ENCODE peak calls at places on chromosomes 4 and X, in four cellular contexts. One of them, this sample, is unnamed.

GRCh38 chr4:94523033-94523590 is 71.4 kb downstream of the PDLIM5 start:
- DNase-seq in psoas muscle: no peak
- DNase-seq in left lung: no peak
- DNase-seq in ascending aorta: no peak
- DNase-seq in this sample: no peak

GRCh38 chr4:70183168-70183939 is 12.2 kb upstream of the ODAM start:
- DNase-seq in ascending aorta: no peak
- DNase-seq in left lung: no peak
- DNase-seq in psoas muscle: no peak
- DNase-seq in this sample: no peak

GRCh38 chr4:31081375-31081774 is 361.2 kb downstream of the PCDH7 start:
- DNase-seq in psoas muscle: no peak
- DNase-seq in left lung: no peak
- DNase-seq in ascending aorta: no peak
- DNase-seq in this sample: no peak

GRCh38 chr4:81454498-81454897 is 17.2 kb downstream of the RASGEF1B start:
- DNase-seq in psoas muscle: no peak
- DNase-seq in left lung: no peak
- DNase-seq in ascending aorta: no peak
- DNase-seq in this sample: no peak

GRCh38 chr4:183876268-183876934 is 28.7 kb upstream of the STOX2 start:
- DNase-seq in psoas muscle: peak; percentile 71
- DNase-seq in ascending aorta: peak; percentile 62
- DNase-seq in left lung: peak; percentile 84
- DNase-seq in this sample: no peak

GRCh38 chrX:27555514-27555913 is 34.6 kb upstream of the DCAF8L2 start:
- DNase-seq in ascending aorta: no peak
- DNase-seq in left lung: no peak
- DNase-seq in psoas muscle: no peak
- DNase-seq in this sample: no peak

GRCh38 chr4:20615492-20616136 is 84.6 kb upstream of the PACRGL start:
- DNase-seq in psoas muscle: no peak
- DNase-seq in ascending aorta: no peak
- DNase-seq in left lung: no peak
- DNase-seq in this sample: no peak

GRCh38 chr4:151566053-151566452 is 157.1 kb downstream of the FHIP1A start:
- DNase-seq in left lung: no peak
- DNase-seq in psoas muscle: no peak
- DNase-seq in ascending aorta: no peak
- DNase-seq in this sample: no peak

GRCh38 chr4:92265066-92265465 is 38.7 kb upstream of the GRID2 start:
- DNase-seq in left lung: no peak
- DNase-seq in psoas muscle: no peak
- DNase-seq in ascending aorta: no peak
- DNase-seq in this sample: no peak

GRCh38 chr4:92265798-92266197 is 38.0 kb upstream of the GRID2 start:
- DNase-seq in ascending aorta: no peak
- DNase-seq in psoas muscle: no peak
- DNase-seq in left lung: no peak
- DNase-seq in this sample: no peak

GRCh38 chr4:92266521-92266920 is 37.2 kb upstream of the GRID2 start:
- DNase-seq in ascending aorta: no peak
- DNase-seq in left lung: no peak
- DNase-seq in psoas muscle: no peak
- DNase-seq in this sample: no peak

GRCh38 chr4:92268642-92269041 is 35.1 kb upstream of the GRID2 start:
- DNase-seq in psoas muscle: no peak
- DNase-seq in ascending aorta: no peak
- DNase-seq in left lung: no peak
- DNase-seq in this sample: no peak

DNA sequence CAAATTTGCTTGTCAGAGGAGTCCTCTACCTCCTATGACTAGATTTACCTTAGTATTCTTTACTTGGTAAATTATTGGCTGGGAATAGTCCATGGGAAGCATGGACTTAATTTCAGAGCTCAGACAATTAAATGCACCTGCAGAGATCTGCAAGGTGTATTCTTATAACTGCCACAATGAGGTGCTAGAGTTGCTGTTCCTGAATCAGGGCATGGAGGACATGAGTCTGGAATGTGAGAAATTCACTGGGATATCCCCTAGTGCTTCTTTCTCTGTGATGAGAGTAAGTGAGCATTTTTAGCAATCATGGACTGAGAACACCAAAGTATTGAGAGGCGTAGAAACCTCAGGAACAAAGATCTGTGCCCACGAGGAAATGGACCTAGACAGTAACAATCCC is 32.9 kb upstream of the GRID2 start:
- DNase-seq in left lung: no peak
- DNase-seq in ascending aorta: no peak
- DNase-seq in psoas muscle: no peak
- DNase-seq in this sample: no peak
- H3K27ac ChIP-seq in left lung: no peak overlapping the region
- H3K27ac ChIP-seq in ascending aorta: no peak overlapping the region
- H3K27ac ChIP-seq in psoas muscle: no peak overlapping the region
- H3K27ac ChIP-seq in this sample: no peak overlapping the region

DNA sequence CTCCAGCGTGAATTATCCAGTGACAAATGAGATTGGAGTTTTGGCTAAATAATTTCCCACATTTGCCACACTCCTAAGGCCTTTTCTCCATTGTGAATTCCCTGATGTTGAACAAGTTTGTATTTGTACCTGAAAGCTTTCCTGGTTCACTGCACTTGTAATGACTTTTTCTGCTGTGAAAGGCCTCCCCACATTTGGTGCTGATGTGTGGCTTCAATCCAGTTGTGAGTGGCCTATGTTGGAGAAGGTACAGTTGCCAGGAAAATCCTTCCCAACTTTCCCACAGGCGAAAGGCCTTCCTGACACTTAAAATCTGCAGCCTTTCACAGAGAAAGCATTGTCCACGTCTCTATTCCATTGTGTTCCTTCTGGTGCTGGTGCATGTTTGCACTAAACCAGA is 17.3 kb upstream of the HPGD start:
- DNase-seq in psoas muscle: no peak
- DNase-seq in ascending aorta: no peak
- DNase-seq in left lung: no peak
- DNase-seq in this sample: no peak
- H3K9me3 ChIP-seq in psoas muscle: no peaks in the 10 kb centered on the region
- H3K9me3 ChIP-seq in ascending aorta: no peaks in the 10 kb centered on the region
- H3K9me3 ChIP-seq in left lung: no peaks in the 10 kb centered on the region
- H3K9me3 ChIP-seq in this sample: no peaks in the 10 kb centered on the region

DNA sequence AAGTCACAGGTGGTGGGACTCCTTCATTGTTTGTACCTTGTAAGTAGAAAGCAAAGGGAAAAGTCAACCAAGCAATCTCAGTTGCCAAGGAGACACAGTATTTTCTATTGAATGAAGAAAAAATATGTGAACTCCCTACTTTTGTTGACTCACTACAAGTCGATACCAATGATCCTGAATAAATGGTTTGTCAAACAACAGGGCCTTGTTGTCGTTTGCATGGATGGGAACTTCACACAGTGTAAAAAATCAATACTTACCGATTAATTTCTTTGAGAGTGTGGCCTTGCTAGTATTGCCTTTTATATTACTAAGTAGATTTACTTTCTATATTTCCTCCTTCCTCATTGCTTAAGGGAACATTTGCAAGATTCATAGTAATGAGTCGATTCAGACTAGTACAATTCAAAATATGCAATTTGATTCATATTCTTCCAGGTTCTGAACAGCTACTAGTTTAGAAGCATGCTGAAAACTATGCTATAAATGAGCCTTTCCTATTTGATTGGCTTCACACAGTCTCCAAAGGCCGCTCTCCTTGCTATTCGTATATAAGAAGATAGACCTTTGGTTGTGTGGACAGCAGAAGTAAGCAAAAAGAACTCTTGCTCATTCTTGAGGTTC is 108.0 kb downstream of the ZNF330 start:
- DNase-seq in left lung: no peak
- DNase-seq in psoas muscle: no peak
- DNase-seq in ascending aorta: no peak
- DNase-seq in this sample: no peak
- H3K27ac ChIP-seq in left lung: no peak overlapping the region
- H3K27ac ChIP-seq in psoas muscle: peak overlapping the region; percentile 79
- H3K27ac ChIP-seq in ascending aorta: no peak overlapping the region
- H3K27ac ChIP-seq in this sample: no peak overlapping the region

GRCh38 chrX:131273024-131273423 is 16.1 kb downstream of the IGSF1 start:
- DNase-seq in left lung: no peak
- DNase-seq in ascending aorta: no peak
- DNase-seq in psoas muscle: no peak
- DNase-seq in this sample: no peak

GRCh38 chrX:131271826-131272225 is 17.3 kb downstream of the IGSF1 start:
- DNase-seq in ascending aorta: no peak
- DNase-seq in left lung: no peak
- DNase-seq in psoas muscle: no peak
- DNase-seq in this sample: no peak

GRCh38 chrX:131279197-131279596 is 9.9 kb downstream of the IGSF1 start:
- DNase-seq in psoas muscle: no peak
- DNase-seq in ascending aorta: no peak
- DNase-seq in left lung: no peak
- DNase-seq in this sample: no peak

GRCh38 chrX:131279617-131280016 is 9.5 kb downstream of the IGSF1 start:
- DNase-seq in ascending aorta: no peak
- DNase-seq in left lung: no peak
- DNase-seq in psoas muscle: no peak
- DNase-seq in this sample: no peak

DNA sequence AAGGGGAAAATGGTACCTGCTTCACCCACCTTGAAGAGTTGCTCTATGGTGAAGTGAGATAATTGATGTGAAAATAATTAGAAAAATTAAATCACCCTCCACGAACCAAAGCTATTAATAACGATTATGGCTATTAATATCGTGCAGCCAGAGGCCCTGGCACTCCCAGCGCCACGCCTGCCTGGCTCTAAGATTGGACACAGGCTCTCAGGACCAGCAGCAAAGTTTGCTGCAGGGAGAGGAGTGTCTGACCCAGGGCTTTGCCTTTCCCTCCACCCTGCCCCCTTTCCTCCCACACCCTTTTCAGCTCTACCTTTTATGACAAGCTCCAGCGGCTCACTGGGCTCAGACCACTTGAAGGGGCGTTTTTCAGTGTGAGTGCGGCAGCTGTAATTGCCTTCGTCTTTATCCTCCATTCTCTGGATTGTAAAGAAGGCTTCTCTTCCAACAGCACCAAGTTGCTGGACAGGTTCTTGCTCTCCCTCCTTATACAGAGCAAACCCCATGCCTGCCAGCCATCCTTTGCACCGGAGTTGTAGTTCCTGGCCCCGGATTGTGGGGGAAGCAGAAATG is 11.5 kb downstream of the IGSF1 start:
- DNase-seq in left lung: no peak
- DNase-seq in psoas muscle: no peak
- DNase-seq in ascending aorta: no peak
- DNase-seq in this sample: no peak
- H3K9me3 ChIP-seq in left lung: no peaks in the 10 kb centered on the region
- H3K9me3 ChIP-seq in psoas muscle: no peaks in the 10 kb centered on the region
- H3K9me3 ChIP-seq in ascending aorta: no peaks in the 10 kb centered on the region
- H3K9me3 ChIP-seq in this sample: no peaks in the 10 kb centered on the region

GRCh38 chr4:99157478-99157935 is 13.4 kb upstream of the ADH4 start:
- DNase-seq in left lung: no peak
- DNase-seq in psoas muscle: no peak
- DNase-seq in ascending aorta: no peak
- DNase-seq in this sample: no peak
- H3K27ac ChIP-seq in left lung: no peak overlapping the region
- H3K27ac ChIP-seq in psoas muscle: no peak overlapping the region
- H3K27ac ChIP-seq in ascending aorta: no peak overlapping the region
- H3K27ac ChIP-seq in this sample: no peak overlapping the region

DNA sequence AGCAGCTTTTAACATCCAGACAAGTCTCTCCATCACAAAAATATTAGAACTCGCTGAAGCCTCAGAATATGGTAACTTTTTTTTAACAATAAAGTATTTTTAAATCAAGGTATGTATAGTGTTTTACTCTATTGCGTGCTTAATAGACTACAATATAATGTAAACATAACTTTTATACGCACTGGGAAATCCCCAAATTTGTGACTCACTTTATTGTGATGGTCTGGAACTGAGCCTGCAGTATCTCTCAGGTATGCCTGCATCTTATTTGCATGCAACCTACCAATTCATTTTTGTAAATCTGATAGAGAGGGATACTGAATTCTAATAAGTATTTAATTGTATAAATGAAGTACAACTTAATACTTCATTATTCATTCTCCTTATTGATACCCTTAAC is 823.5 kb downstream of the ADGRL3 start:
- DNase-seq in left lung: no peak
- DNase-seq in ascending aorta: no peak
- DNase-seq in psoas muscle: no peak
- DNase-seq in this sample: no peak
- H3K9me3 ChIP-seq in left lung: no peaks in the 10 kb centered on the region
- H3K9me3 ChIP-seq in ascending aorta: no peaks in the 10 kb centered on the region
- H3K9me3 ChIP-seq in psoas muscle: no peaks in the 10 kb centered on the region
- H3K9me3 ChIP-seq in this sample: no peaks in the 10 kb centered on the region

GRCh38 chr4:189912170-189912569 is 28.5 kb upstream of the FRG1 start:
- DNase-seq in ascending aorta: no peak
- DNase-seq in left lung: no peak
- DNase-seq in psoas muscle: no peak
- DNase-seq in this sample: no peak

GRCh38 chr4:189921058-189921457 is 19.6 kb upstream of the FRG1 start:
- DNase-seq in left lung: no peak
- DNase-seq in psoas muscle: no peak
- DNase-seq in ascending aorta: no peak
- DNase-seq in this sample: no peak

DNA sequence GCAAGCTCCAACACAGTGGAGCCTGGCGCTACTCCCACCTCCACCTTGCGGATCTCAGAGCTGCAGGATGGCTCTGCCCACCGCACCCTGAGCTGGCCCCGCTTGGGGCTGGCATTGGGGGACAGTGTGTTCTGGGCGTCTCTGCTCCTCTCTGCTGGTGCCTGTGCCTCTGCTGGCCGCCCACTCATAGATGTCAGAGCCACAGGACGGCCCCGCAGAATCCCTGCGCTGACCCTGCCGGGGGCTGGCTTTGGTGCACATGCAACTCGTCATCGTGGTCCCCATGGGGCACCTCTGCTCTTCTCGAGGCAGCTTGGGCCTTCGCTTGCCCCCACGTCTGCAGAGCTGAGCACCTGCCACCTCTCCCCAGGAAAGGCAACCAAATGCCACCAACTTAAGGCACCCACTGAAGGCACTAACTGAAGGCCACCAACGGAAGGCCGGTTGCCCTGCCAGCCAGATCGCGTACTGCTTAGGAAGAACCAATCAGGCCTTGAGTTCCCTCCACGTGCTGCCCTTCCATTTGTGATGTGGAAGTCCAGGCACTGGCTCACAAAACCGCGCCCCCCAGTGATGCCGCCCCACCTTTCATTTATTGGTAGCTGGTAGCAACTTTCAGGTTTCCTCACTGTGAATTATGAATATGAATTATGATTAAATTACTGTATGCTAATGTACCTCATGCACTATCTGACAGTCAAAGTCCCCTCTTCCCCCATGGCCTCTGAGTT is 23.3 kb upstream of the FRG1 start:
- DNase-seq in psoas muscle: no peak
- DNase-seq in left lung: peak; percentile 73
- DNase-seq in ascending aorta: no peak
- DNase-seq in this sample: no peak
- H3K27ac ChIP-seq in psoas muscle: no peak overlapping the region
- H3K27ac ChIP-seq in left lung: no peak overlapping the region
- H3K27ac ChIP-seq in ascending aorta: no peak overlapping the region
- H3K27ac ChIP-seq in this sample: no peak overlapping the region

GRCh38 chrX:12711435-12712040 is 79.7 kb upstream of the PRPS2 start:
- DNase-seq in psoas muscle: no peak
- DNase-seq in ascending aorta: no peak
- DNase-seq in left lung: no peak
- DNase-seq in this sample: no peak
- H3K9me3 ChIP-seq in psoas muscle: no peaks in the 10 kb centered on the region
- H3K9me3 ChIP-seq in ascending aorta: no peaks in the 10 kb centered on the region
- H3K9me3 ChIP-seq in left lung: no peaks in the 10 kb centered on the region
- H3K9me3 ChIP-seq in this sample: no peaks in the 10 kb centered on the region

GRCh38 chr4:123830920-123831319 is 434.3 kb downstream of the SPRY1 start:
- DNase-seq in ascending aorta: no peak
- DNase-seq in left lung: no peak
- DNase-seq in psoas muscle: no peak
- DNase-seq in this sample: no peak
- H3K27ac ChIP-seq in ascending aorta: peak overlapping the region; percentile 56
- H3K27ac ChIP-seq in left lung: peak overlapping the region; percentile 69
- H3K27ac ChIP-seq in psoas muscle: peak overlapping the region; percentile 80
- H3K27ac ChIP-seq in this sample: no peak overlapping the region

This sample was measured in CD4-positive, alpha-beta memory T cell.